ENCODE peak calls at places on chromosomes 12 and 14, in four cellular contexts. V is GM12878, A is A549, E is HepG2. G is an unnamed sample.

GRCh38 chr14:73888460-73888725 is 1.7 kb downstream of the ZNF410 start:
- DNase-seq in V (no peak), E (no peak), A (no peak), G (no peak)

GRCh38 chr12:106358410-106359241 is 1.1 kb downstream of the POLR3B start:
- DNase-seq in A (peak), V (no peak), E (peak), G (peak)

GRCh38 chr12:69512820-69513219 is 42.6 kb downstream of the FRS2 start:
- DNase-seq in A (no peak), E (no peak), V (no peak), G (no peak)

GRCh38 chr12:25825494-25825893 is 133.0 kb upstream of the RASSF8 start:
- DNase-seq in E (no peak), V (no peak), A (no peak), G (no peak)

GRCh38 chr14:100532154-100532915 is 54.9 kb downstream of the BEGAIN start:
- DNase-seq in A (no peak), V (no peak), E (no peak), G (peak)

GRCh38 chr12:14567311-14568195 is at the start of gene PLBD1:
- DNase-seq in E (no peak), A (peak), V (no peak), G (peak)

GRCh38 chr12:131097247-131098177 is 143.8 kb downstream of the ADGRD1 start:
- DNase-seq in A (no peak), E (no peak), V (no peak), G (peak)

GRCh38 chr12:3464561-3464960 is 26.4 kb upstream of the PRMT8 start:
- DNase-seq in E (no peak), V (no peak), A (no peak), G (no peak)

GRCh38 chr14:105487449-105487985 is 831 bp downstream of the CRIP1 start:
- DNase-seq in E (no peak), A (no peak), V (no peak), G (no peak)

GRCh38 chr12:79454338-79454777 is 236.4 kb downstream of the PAWR start:
- DNase-seq in V (no peak), E (peak), A (no peak), G (no peak)

GRCh38 chr12:57534991-57535543 is 11.9 kb downstream of the DCTN2 start:
- DNase-seq in V (no peak), E (no peak), A (no peak), G (no peak)

GRCh38 chr12:32248594-32249140 is 142.0 kb downstream of the BICD1 start:
- DNase-seq in E (no peak), V (no peak), A (no peak), G (no peak)

GRCh38 chr14:22539831-22540230 is 49.2 kb downstream of the DAD1 start:
- DNase-seq in V (no peak), A (no peak), E (no peak), G (no peak)

GRCh38 chr12:104340177-104340576 is 36.6 kb downstream of the EID3 start:
- DNase-seq in A (no peak), E (no peak), V (no peak), G (no peak)

GRCh38 chr12:29225834-29226233 is 76.8 kb downstream of the FAR2 start:
- DNase-seq in V (no peak), A (no peak), E (no peak), G (no peak)

GRCh38 chr12:14545144-14546124 is 22.2 kb downstream of the PLBD1 start:
- DNase-seq in E (no peak), V (no peak), A (no peak), G (no peak)

GRCh38 chr12:18340796-18341195 is 79.5 kb downstream of the PIK3C2G start:
- DNase-seq in V (no peak), E (no peak), A (no peak), G (no peak)

GRCh38 chr14:66496188-66496807 is 10.1 kb downstream of the CCDC196 start:
- DNase-seq in V (no peak), A (no peak), E (no peak), G (no peak)

GRCh38 chr12:59972941-59973340 is 377.1 kb downstream of the SLC16A7 start:
- DNase-seq in E (peak), A (no peak), V (no peak), G (no peak)

GRCh38 chr14:91252901-91253794 is 8.6 kb upstream of the GPR68 start:
- DNase-seq in A (peak), E (no peak), V (no peak), G (peak)

GRCh38 chr14:85595981-85596380 is 66.0 kb downstream of the FLRT2 start:
- DNase-seq in E (no peak), A (no peak), V (no peak), G (no peak)

GRCh38 chr12:132353811-132354210 is 24.4 kb upstream of the GALNT9 start:
- DNase-seq in E (no peak), V (no peak), A (no peak), G (no peak)

GRCh38 chr14:56794557-56795283 is 15.6 kb downstream of the OTX2 start:
- DNase-seq in V (no peak), E (no peak), A (no peak), G (no peak)

GRCh38 chr12:93857279-93857894 is 180.2 kb downstream of the CRADD start:
- DNase-seq in E (no peak), V (no peak), A (no peak), G (no peak)

GRCh38 chr12:46430340-46430948 is 57.9 kb upstream of the SLC38A2 start:
- DNase-seq in E (peak), V (peak), A (peak), G (no peak)

GRCh38 chr14:57391609-57392195 is 1.3 kb downstream of the NAA30 start:
- DNase-seq in A (no peak), V (no peak), E (no peak), G (peak)

GRCh38 chr12:3236345-3237153 is 159.4 kb downstream of the TSPAN9 start:
- DNase-seq in V (no peak), A (peak), E (peak), G (peak)

GRCh38 chr12:6700646-6701051 is at the start of gene PIANP:
- DNase-seq in E (no peak), V (no peak), A (peak), G (peak)

GRCh38 chr14:49366416-49366815 is 219.8 kb downstream of the RPS29 start:
- DNase-seq in V (no peak), E (peak), A (no peak), G (no peak)

GRCh38 chr12:118304093-118304492 is 68.6 kb downstream of the TAOK3 start:
- DNase-seq in V (no peak), A (no peak), E (no peak), G (no peak)

GRCh38 chr12:93502802-93503623 is 35.7 kb downstream of the MRPL42 start:
- DNase-seq in E (peak), A (no peak), V (no peak), G (peak)

GRCh38 chr12:21656931-21657335 is 709 bp downstream of the LDHB start:
- DNase-seq in V (no peak), A (peak), E (no peak), G (peak)

GRCh38 chr12:111393700-111394275 is 11.9 kb upstream of the SH2B3 start:
- DNase-seq in V (no peak), E (no peak), A (no peak), G (peak)
- TF ChIP-seq PBX3 in V (no peak), E (no peak), A (no peak), G (no peak)

DNA sequence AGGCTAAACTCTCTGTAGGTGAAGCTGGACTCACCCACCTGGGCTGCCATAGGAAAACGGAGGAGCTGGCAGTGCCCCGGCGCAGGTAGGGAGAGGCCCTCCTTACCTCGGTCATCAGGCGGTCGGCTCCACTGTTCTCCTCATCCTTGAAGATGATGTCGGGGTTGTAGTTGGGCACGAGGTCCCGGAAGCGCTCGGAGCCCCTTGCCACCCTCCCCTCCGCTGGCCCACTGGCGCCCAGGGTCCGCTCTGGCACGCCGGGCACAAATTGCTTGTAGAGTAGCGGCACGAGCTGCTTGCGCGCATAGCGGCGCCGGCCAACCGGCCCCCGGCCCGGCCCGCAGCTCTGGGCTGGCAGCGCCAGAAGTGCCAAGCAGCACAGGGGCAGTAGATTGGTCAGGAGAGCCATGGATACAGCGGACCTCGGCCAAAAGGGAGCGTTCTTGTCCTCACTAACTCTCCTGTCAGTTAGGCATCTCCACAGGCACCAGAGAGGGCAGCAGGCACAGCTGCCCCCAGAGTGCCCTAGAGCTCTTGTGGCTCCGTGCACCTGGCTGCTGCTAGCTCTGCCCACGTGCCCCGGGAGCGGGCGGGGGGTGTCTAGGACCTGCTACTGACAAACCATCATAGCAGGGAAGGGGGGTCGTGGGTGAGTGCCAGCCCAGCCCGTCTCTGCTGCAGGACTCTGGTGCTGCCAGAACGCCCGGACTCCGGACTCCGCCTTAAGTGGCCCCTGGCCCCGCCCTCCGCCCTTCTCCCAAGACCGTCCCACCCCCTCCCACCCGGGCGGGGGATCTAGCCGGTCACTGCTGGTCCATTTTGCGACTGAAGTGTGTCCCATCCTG is at the start of gene DHH:
- DNase-seq in V (no peak), E (no peak), A (no peak), G (peak)
- TF ChIP-seq RAD21 in V (no peak), E (no peak), A (no peak), G (no peak)

DNA sequence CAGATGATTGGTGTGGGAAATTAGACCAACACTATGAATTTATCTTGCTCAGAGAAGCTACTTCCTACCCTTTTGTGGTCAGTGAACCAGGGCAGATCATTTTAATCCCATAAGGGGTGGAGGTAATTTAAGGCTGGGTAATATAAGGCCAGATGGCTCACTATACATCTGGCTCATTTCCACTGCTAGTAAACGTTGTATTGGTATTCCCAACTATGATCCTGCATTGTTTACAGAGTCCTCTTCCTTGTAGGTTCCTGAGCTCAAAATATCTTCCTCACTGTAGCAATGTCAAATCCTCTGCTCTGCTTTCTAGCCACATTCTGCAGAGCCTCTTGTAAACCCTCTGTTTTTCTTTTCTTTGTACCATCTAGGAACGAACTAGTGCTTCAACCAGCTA is 93.0 kb upstream of the MGAT4C start:
- DNase-seq in V (no peak), A (no peak), E (no peak), G (peak)
- TF ChIP-seq PBX3 in V (no peak), A (no peak), E (no peak), G (no peak)

GRCh38 chr12:129826273-129826672 is 77.6 kb downstream of the TMEM132D start:
- DNase-seq in V (no peak), A (no peak), E (no peak), G (no peak)

GRCh38 chr12:129819391-129819790 is 84.4 kb downstream of the TMEM132D start:
- DNase-seq in E (no peak), V (no peak), A (no peak), G (no peak)

GRCh38 chr12:129827102-129827873 is 76.5 kb downstream of the TMEM132D start:
- DNase-seq in E (no peak), V (no peak), A (no peak), G (no peak)

GRCh38 chr12:129825316-129825715 is 78.5 kb downstream of the TMEM132D start:
- DNase-seq in V (no peak), E (no peak), A (no peak), G (no peak)

GRCh38 chr12:129821964-129822363 is 81.9 kb downstream of the TMEM132D start:
- DNase-seq in A (no peak), E (no peak), V (no peak), G (no peak)
- TF ChIP-seq RAD21 in A (no peak), E (no peak), V (no peak), G (no peak)

GRCh38 chr14:41389355-41389754 is 217.3 kb upstream of the LRFN5 start:
- DNase-seq in E (no peak), V (no peak), A (no peak), G (no peak)

GRCh38 chr14:41393512-41393911 is 213.2 kb upstream of the LRFN5 start:
- DNase-seq in V (no peak), A (no peak), E (no peak), G (no peak)
- TF ChIP-seq PBX3 in V (no peak), A (no peak), E (no peak), G (no peak)

DNA sequence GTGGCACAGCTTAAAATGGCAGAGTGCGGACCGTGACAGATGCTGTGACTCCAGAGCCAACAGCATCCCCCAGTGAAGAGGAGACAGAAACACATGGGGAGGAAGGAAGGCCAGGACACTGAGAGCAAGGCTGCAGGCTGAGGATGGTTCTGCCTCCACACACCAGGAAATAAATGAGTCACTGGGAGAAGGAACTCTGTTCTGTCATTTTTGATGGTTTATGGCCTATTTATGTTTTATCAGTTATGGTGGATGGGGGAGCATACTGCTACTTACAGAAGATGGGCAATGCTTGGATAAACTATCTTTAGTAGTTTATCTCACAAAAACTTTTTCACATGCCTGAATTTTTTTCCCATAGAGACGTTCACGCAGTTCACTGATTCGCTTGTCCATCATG is 33.8 kb downstream of the ZFYVE21 start:
- DNase-seq in A (no peak), E (no peak), V (no peak), G (no peak)
- TF ChIP-seq RAD21 in A (no peak), E (no peak), V (no peak), G (no peak)